ENCODE peak calls at places on chromosomes 7 and 10, in eight cellular contexts. O is NCI-H1105; Q is iris pigment epithelial cell; X is SK-N-SH; H is activated gamma-delta T cell treated with Interleukin-2 at 50 U/mL for 16 hours; I is OCI-LY7; E is CD8-positive, alpha-beta T cell; C is GM04503. J is an unnamed sample.

GRCh38 chr10:43141421-43141820 is 3.2 kb downstream of the CSGALNACT2 start:
- DNase-seq in O (no peak), E (no peak), H (no peak), X (no peak), C (no peak), Q (no peak), I (peak; percentile 73), J (no peak)

GRCh38 chr10:77291596-77292505 is 345.8 kb downstream of the KCNMA1 start:
- DNase-seq in C (no peak), H (no peak), I (no peak), Q (no peak), X (no peak), O (no peak), E (no peak), J (no peak)

GRCh38 chr10:115001506-115002381 is 63.7 kb downstream of the TRUB1 start:
- DNase-seq in E (no peak), X (no peak), C (no peak), O (no peak), Q (peak; percentile 16), I (peak; percentile 65), H (no peak), J (peak; percentile 4)

GRCh38 chr7:106260136-106260561 is 24.6 kb downstream of the NAMPT start:
- DNase-seq in X (no peak), I (no peak), O (no peak), E (no peak), C (no peak), H (no peak), Q (no peak), J (no peak)

GRCh38 chr7:28075674-28076358 is 104.8 kb downstream of the JAZF1 start:
- DNase-seq in E (no peak), C (no peak), I (no peak), H (no peak), Q (no peak), O (peak; percentile 92), X (no peak), J (no peak)

GRCh38 chr10:14556285-14556956 is 218.3 kb downstream of the FAM107B start:
- DNase-seq in Q (peak; percentile 22), C (no peak), O (no peak), H (peak; percentile 29), I (peak; percentile 56), X (no peak), E (no peak), J (no peak)

GRCh38 chr10:8032558-8032957 is 21.9 kb upstream of the GATA3 start:
- DNase-seq in E (no peak), H (no peak), O (no peak), X (no peak), I (no peak), C (no peak), Q (no peak), J (no peak)

GRCh38 chr7:155953781-155954549 is 141.7 kb upstream of the SHH start:
- DNase-seq in C (no peak), X (no peak), I (no peak), E (no peak), O (no peak), H (no peak), Q (no peak), J (no peak)

GRCh38 chr7:5452470-5452899 is 28.9 kb upstream of the TNRC18 start:
- DNase-seq in H (no peak), I (no peak), O (no peak), X (peak; percentile 49), Q (no peak), E (no peak), C (no peak), J (no peak)

GRCh38 chr7:127107601-127108007 is 145.1 kb downstream of the GRM8 start:
- DNase-seq in X (peak; percentile 45), Q (peak; percentile 39), I (peak; percentile 58), E (peak; percentile 5), O (no peak), C (peak; percentile 9), H (peak; percentile 19), J (peak; percentile 63)

GRCh38 chr10:30384791-30385201 is 35.7 kb upstream of the MTPAP start:
- DNase-seq in X (peak; percentile 68), C (no peak), O (no peak), I (peak; percentile 36), H (no peak), E (no peak), Q (peak; percentile 68), J (peak; percentile 9)

GRCh38 chr10:87608756-87609155 is 50.9 kb upstream of the PAPSS2 start:
- DNase-seq in Q (no peak), E (no peak), O (no peak), H (no peak), I (no peak), C (no peak), X (peak; percentile 46), J (no peak)

GRCh38 chr10:10774416-10774815 is 243.3 kb upstream of the CELF2 start:
- DNase-seq in X (no peak), E (no peak), I (no peak), Q (no peak), O (no peak), C (no peak), H (no peak), J (no peak)

GRCh38 chr7:18086165-18087030 is 58.8 kb upstream of the PRPS1L1 start:
- DNase-seq in O (peak; percentile 66), E (no peak), Q (peak; percentile 7), H (no peak), I (no peak), C (no peak), X (peak; percentile 59), J (no peak)

GRCh38 chr10:98045785-98046389 is 15.5 kb upstream of the CRTAC1 start:
- DNase-seq in H (peak; percentile 48), X (peak; percentile 72), E (peak; percentile 29), O (peak; percentile 41), I (peak; percentile 86), C (no peak), Q (peak; percentile 61), J (peak; percentile 65)

GRCh38 chr7:28106316-28106957 is 74.2 kb downstream of the JAZF1 start:
- DNase-seq in H (no peak), I (no peak), X (no peak), C (no peak), Q (peak; percentile 84), O (peak; percentile 92), E (no peak), J (no peak)

GRCh38 chr7:155790666-155791065 is 21.6 kb downstream of the SHH start:
- DNase-seq in E (no peak), Q (no peak), I (no peak), C (no peak), O (no peak), X (no peak), H (no peak), J (no peak)

GRCh38 chr10:75034131-75034512 is 77.3 kb upstream of the SAMD8 start:
- DNase-seq in X (no peak), H (no peak), Q (no peak), O (no peak), I (no peak), E (no peak), C (no peak), J (no peak)

GRCh38 chr7:75815381-75816046 is 1.9 kb upstream of the CCL24 start:
- DNase-seq in C (no peak), O (no peak), H (no peak), Q (no peak), I (no peak), E (no peak), X (no peak), J (no peak)

GRCh38 chr7:101598422-101598957 is 30.6 kb downstream of the MYL10 start:
- DNase-seq in Q (no peak), H (no peak), I (no peak), E (no peak), C (no peak), O (no peak), X (no peak), J (no peak)

GRCh38 chr7:265998-266850 is 23.7 kb upstream of the FOXL3 start:
- DNase-seq in E (no peak), Q (no peak), C (no peak), H (no peak), X (no peak), O (no peak), I (no peak), J (no peak)

GRCh38 chr7:21253740-21254687 is 173.9 kb upstream of the SP4 start:
- DNase-seq in O (peak; percentile 78), Q (peak; percentile 61), E (no peak), X (peak; percentile 62), H (peak; percentile 31), I (peak; percentile 21), C (peak; percentile 3), J (peak; percentile 74)

GRCh38 chr7:85508642-85509429 is 322.0 kb upstream of the SEMA3D start:
- DNase-seq in H (no peak), O (no peak), E (no peak), Q (peak; percentile 98), X (no peak), C (peak; percentile 83), I (no peak), J (no peak)

GRCh38 chr7:76377186-76377918 is 18.6 kb upstream of the YWHAG start:
- DNase-seq in C (no peak), I (no peak), E (no peak), X (no peak), Q (peak; percentile 24), H (no peak), O (no peak), J (no peak)

GRCh38 chr7:150379590-150380379 is 655 bp downstream of the ZNF775 start:
- DNase-seq in C (no peak), Q (peak; percentile 26), X (peak; percentile 72), H (no peak), O (no peak), E (no peak), I (no peak), J (peak; percentile 56)

GRCh38 chr7:45890902-45891461 is 2.7 kb downstream of the IGFBP1 start:
- DNase-seq in Q (peak; percentile 42), X (peak; percentile 58), I (peak; percentile 41), C (no peak), O (peak; percentile 35), H (no peak), E (no peak), J (peak; percentile 24)

GRCh38 chr7:140659727-140660396 is 12.9 kb upstream of the ADCK2 start:
- DNase-seq in O (no peak), X (no peak), E (no peak), H (no peak), I (no peak), Q (no peak), C (no peak), J (no peak)

GRCh38 chr10:26448706-26449435 is 10.7 kb downstream of the APBB1IP start:
- DNase-seq in O (no peak), I (peak; percentile 97), H (peak; percentile 66), E (peak; percentile 63), Q (no peak), C (no peak), X (no peak), J (no peak)

GRCh38 chr7:134835463-134835823 is 56.0 kb downstream of the CALD1 start:
- DNase-seq in O (no peak), I (no peak), H (no peak), Q (no peak), E (no peak), X (no peak), C (no peak), J (no peak)

GRCh38 chr10:100380400-100380799 is 33.4 kb downstream of the SCD start:
- DNase-seq in C (no peak), E (no peak), H (no peak), X (no peak), Q (no peak), O (no peak), I (no peak), J (no peak)